ENCODE peak calls at places on chromosomes 6 and 20, in six cellular contexts. One of them, this sample, is unnamed.

GRCh38 chr20:48921883-48922867 is 664 bp downstream of the ARFGEF2 start:
- DNase-seq in WERI-Rb-1: peak; percentile 66
- DNase-seq in brain microvascular endothelial cell: no peak
- DNase-seq in GM23248: peak; percentile 77
- DNase-seq in fibroblast of lung: peak; percentile 53
- DNase-seq in endodermal cell: no peak
- DNase-seq in this sample: peak; percentile 62

GRCh38 chr6:145824344-145824743 is 9.7 kb upstream of the FBXO30 start:
- DNase-seq in WERI-Rb-1: no peak
- DNase-seq in brain microvascular endothelial cell: no peak
- DNase-seq in GM23248: no peak
- DNase-seq in fibroblast of lung: no peak
- DNase-seq in endodermal cell: no peak
- DNase-seq in this sample: no peak

GRCh38 chr6:54579011-54579410 is 267.6 kb upstream of the FAM83B start:
- DNase-seq in WERI-Rb-1: no peak
- DNase-seq in brain microvascular endothelial cell: no peak
- DNase-seq in GM23248: peak; percentile 18
- DNase-seq in fibroblast of lung: peak; percentile 46
- DNase-seq in endodermal cell: peak; percentile 50
- DNase-seq in this sample: no peak

GRCh38 chr20:60057123-60057865 is 99.1 kb downstream of the CDH26 start:
- DNase-seq in WERI-Rb-1: peak; percentile 72
- DNase-seq in brain microvascular endothelial cell: peak; percentile 65
- DNase-seq in GM23248: peak; percentile 79
- DNase-seq in fibroblast of lung: peak; percentile 45
- DNase-seq in endodermal cell: peak; percentile 93
- DNase-seq in this sample: peak; percentile 61

GRCh38 chr6:32967151-32968091 is 973 bp upstream of the BRD2 start:
- DNase-seq in WERI-Rb-1: peak; percentile 92
- DNase-seq in brain microvascular endothelial cell: no peak
- DNase-seq in GM23248: peak; percentile 58
- DNase-seq in fibroblast of lung: peak; percentile 49
- DNase-seq in endodermal cell: peak; percentile 80
- DNase-seq in this sample: peak; percentile 59

GRCh38 chr6:5192135-5192794 is 68.5 kb downstream of the LYRM4 start:
- DNase-seq in WERI-Rb-1: no peak
- DNase-seq in brain microvascular endothelial cell: no peak
- DNase-seq in GM23248: no peak
- DNase-seq in fibroblast of lung: no peak
- DNase-seq in endodermal cell: no peak
- DNase-seq in this sample: no peak

GRCh38 chr20:7332169-7332568 is 564.7 kb downstream of the BMP2 start:
- DNase-seq in WERI-Rb-1: no peak
- DNase-seq in brain microvascular endothelial cell: no peak
- DNase-seq in GM23248: no peak
- DNase-seq in fibroblast of lung: no peak
- DNase-seq in endodermal cell: no peak
- DNase-seq in this sample: no peak

GRCh38 chr20:58603656-58604184 is 47.4 kb upstream of the STX16 start:
- DNase-seq in WERI-Rb-1: no peak
- DNase-seq in brain microvascular endothelial cell: peak; percentile 20
- DNase-seq in GM23248: peak; percentile 61
- DNase-seq in fibroblast of lung: peak; percentile 83
- DNase-seq in endodermal cell: no peak
- DNase-seq in this sample: no peak

GRCh38 chr6:14848019-14848418 is 397.9 kb upstream of the JARID2 start:
- DNase-seq in WERI-Rb-1: no peak
- DNase-seq in brain microvascular endothelial cell: no peak
- DNase-seq in GM23248: peak; percentile 55
- DNase-seq in fibroblast of lung: peak; percentile 48
- DNase-seq in endodermal cell: no peak
- DNase-seq in this sample: peak; percentile 6

GRCh38 chr20:50789968-50790650 is 4.8 kb upstream of the BCAS4 start:
- DNase-seq in WERI-Rb-1: no peak
- DNase-seq in brain microvascular endothelial cell: no peak
- DNase-seq in GM23248: no peak
- DNase-seq in fibroblast of lung: no peak
- DNase-seq in endodermal cell: no peak
- DNase-seq in this sample: no peak

GRCh38 chr6:52598123-52598823 is 21.4 kb upstream of the TRAM2 start:
- DNase-seq in WERI-Rb-1: peak; percentile 95
- DNase-seq in brain microvascular endothelial cell: peak; percentile 85
- DNase-seq in GM23248: peak; percentile 93
- DNase-seq in fibroblast of lung: peak; percentile 82
- DNase-seq in endodermal cell: peak; percentile 95
- DNase-seq in this sample: peak; percentile 28

GRCh38 chr20:55830124-55830828 is 175.0 kb downstream of the CBLN4 start:
- DNase-seq in WERI-Rb-1: no peak
- DNase-seq in brain microvascular endothelial cell: no peak
- DNase-seq in GM23248: no peak
- DNase-seq in fibroblast of lung: no peak
- DNase-seq in endodermal cell: no peak
- DNase-seq in this sample: no peak

GRCh38 chr6:46876126-46876525 is 45.6 kb downstream of the ADGRF5 start:
- DNase-seq in WERI-Rb-1: no peak
- DNase-seq in brain microvascular endothelial cell: no peak
- DNase-seq in GM23248: peak; percentile 5
- DNase-seq in fibroblast of lung: peak; percentile 99
- DNase-seq in endodermal cell: peak; percentile 72
- DNase-seq in this sample: peak; percentile 99

GRCh38 chr6:138597336-138597735 is 98.0 kb upstream of the NHSL1 start:
- DNase-seq in WERI-Rb-1: no peak
- DNase-seq in brain microvascular endothelial cell: no peak
- DNase-seq in GM23248: no peak
- DNase-seq in fibroblast of lung: peak; percentile 81
- DNase-seq in endodermal cell: no peak
- DNase-seq in this sample: no peak

GRCh38 chr20:13099676-13100075 is 90.9 kb downstream of the SPTLC3 start:
- DNase-seq in WERI-Rb-1: no peak
- DNase-seq in brain microvascular endothelial cell: no peak
- DNase-seq in GM23248: no peak
- DNase-seq in fibroblast of lung: no peak
- DNase-seq in endodermal cell: no peak
- DNase-seq in this sample: peak; percentile 83

GRCh38 chr6:165729307-165729936 is 66.4 kb upstream of the PDE10A start:
- DNase-seq in WERI-Rb-1: peak; percentile 21
- DNase-seq in brain microvascular endothelial cell: peak; percentile 36
- DNase-seq in GM23248: peak; percentile 15
- DNase-seq in fibroblast of lung: no peak
- DNase-seq in endodermal cell: peak; percentile 83
- DNase-seq in this sample: peak; percentile 18

GRCh38 chr6:50816115-50816675 is 2.5 kb upstream of the TFAP2B start:
- DNase-seq in WERI-Rb-1: peak; percentile 90
- DNase-seq in brain microvascular endothelial cell: peak; percentile 60
- DNase-seq in GM23248: peak; percentile 80
- DNase-seq in fibroblast of lung: peak; percentile 36
- DNase-seq in endodermal cell: peak; percentile 87
- DNase-seq in this sample: peak; percentile 74

GRCh38 chr6:137339929-137340559 is 120.9 kb upstream of the IFNGR1 start:
- DNase-seq in WERI-Rb-1: no peak
- DNase-seq in brain microvascular endothelial cell: no peak
- DNase-seq in GM23248: peak; percentile 30
- DNase-seq in fibroblast of lung: peak; percentile 13
- DNase-seq in endodermal cell: no peak
- DNase-seq in this sample: peak; percentile 36
- H3K27me3 ChIP-seq in WERI-Rb-1: no peaks in the 10 kb centered on the region
- H3K27me3 ChIP-seq in brain microvascular endothelial cell: no peaks in the 10 kb centered on the region
- H3K27me3 ChIP-seq in GM23248: peaks cover 17% of the 10 kb centered on the region
- H3K27me3 ChIP-seq in fibroblast of lung: peaks cover 3% of the 10 kb centered on the region
- H3K27me3 ChIP-seq in endodermal cell: peaks cover 7% of the 10 kb centered on the region
- H3K27me3 ChIP-seq in this sample: peaks cover 6% of the 10 kb centered on the region

DNA sequence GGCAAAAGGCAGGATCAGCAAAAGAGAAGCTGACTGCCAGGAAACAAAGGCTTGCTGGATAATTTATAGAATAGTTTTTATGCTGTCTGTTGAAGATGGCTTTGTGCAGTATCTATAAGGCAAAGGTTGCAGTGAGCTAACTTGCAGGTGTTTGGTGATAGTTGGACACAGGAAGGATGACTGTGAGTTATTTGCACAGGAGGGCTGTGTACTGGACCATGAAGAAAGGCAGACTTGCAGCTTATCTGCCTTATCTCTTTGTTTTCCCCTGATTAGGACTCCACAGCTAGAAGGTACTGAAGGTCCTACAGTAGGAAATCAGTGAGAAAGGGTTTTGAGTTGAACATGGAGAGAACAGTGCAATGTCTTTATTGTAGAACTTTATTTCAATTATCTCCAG is 2.1 kb downstream of the BTN1A1 start:
- DNase-seq in WERI-Rb-1: peak; percentile 65
- DNase-seq in brain microvascular endothelial cell: no peak
- DNase-seq in GM23248: no peak
- DNase-seq in fibroblast of lung: no peak
- DNase-seq in endodermal cell: no peak
- DNase-seq in this sample: no peak
- H3K4me3 ChIP-seq in WERI-Rb-1: no peak overlapping the region
- H3K4me3 ChIP-seq in brain microvascular endothelial cell: no peak overlapping the region
- H3K4me3 ChIP-seq in GM23248: peak overlapping the region; percentile 60
- H3K4me3 ChIP-seq in fibroblast of lung: no peak overlapping the region
- H3K4me3 ChIP-seq in endodermal cell: peak overlapping the region; percentile 69
- H3K4me3 ChIP-seq in this sample: no peak overlapping the region

GRCh38 chr20:17647391-17648305 is 34.4 kb downstream of the RRBP1 start:
- DNase-seq in WERI-Rb-1: no peak
- DNase-seq in brain microvascular endothelial cell: no peak
- DNase-seq in GM23248: no peak
- DNase-seq in fibroblast of lung: no peak
- DNase-seq in endodermal cell: no peak
- DNase-seq in this sample: no peak
- H3K36me3 ChIP-seq in WERI-Rb-1: no peaks in the 10 kb centered on the region
- H3K36me3 ChIP-seq in brain microvascular endothelial cell: peaks cover 31% of the 10 kb centered on the region
- H3K36me3 ChIP-seq in GM23248: no peaks in the 10 kb centered on the region
- H3K36me3 ChIP-seq in fibroblast of lung: peaks cover 11% of the 10 kb centered on the region
- H3K36me3 ChIP-seq in endodermal cell: peaks cover 66% of the 10 kb centered on the region
- H3K36me3 ChIP-seq in this sample: peaks cover 9% of the 10 kb centered on the region

GRCh38 chr6:35017461-35018183 is 123.5 kb downstream of the TCP11 start:
- DNase-seq in WERI-Rb-1: no peak
- DNase-seq in brain microvascular endothelial cell: no peak
- DNase-seq in GM23248: peak; percentile 70
- DNase-seq in fibroblast of lung: no peak
- DNase-seq in endodermal cell: peak; percentile 42
- DNase-seq in this sample: no peak

GRCh38 chr6:35015996-35016395 is 125.1 kb downstream of the TCP11 start:
- DNase-seq in WERI-Rb-1: no peak
- DNase-seq in brain microvascular endothelial cell: no peak
- DNase-seq in GM23248: peak; percentile 56
- DNase-seq in fibroblast of lung: peak; percentile 20
- DNase-seq in endodermal cell: no peak
- DNase-seq in this sample: no peak

GRCh38 chr6:35018184-35018523 is 123.0 kb downstream of the TCP11 start:
- DNase-seq in WERI-Rb-1: no peak
- DNase-seq in brain microvascular endothelial cell: no peak
- DNase-seq in GM23248: no peak
- DNase-seq in fibroblast of lung: no peak
- DNase-seq in endodermal cell: no peak
- DNase-seq in this sample: no peak

GRCh38 chr6:35015476-35015875 is 125.7 kb downstream of the TCP11 start:
- DNase-seq in WERI-Rb-1: no peak
- DNase-seq in brain microvascular endothelial cell: no peak
- DNase-seq in GM23248: no peak
- DNase-seq in fibroblast of lung: no peak
- DNase-seq in endodermal cell: no peak
- DNase-seq in this sample: no peak

DNA sequence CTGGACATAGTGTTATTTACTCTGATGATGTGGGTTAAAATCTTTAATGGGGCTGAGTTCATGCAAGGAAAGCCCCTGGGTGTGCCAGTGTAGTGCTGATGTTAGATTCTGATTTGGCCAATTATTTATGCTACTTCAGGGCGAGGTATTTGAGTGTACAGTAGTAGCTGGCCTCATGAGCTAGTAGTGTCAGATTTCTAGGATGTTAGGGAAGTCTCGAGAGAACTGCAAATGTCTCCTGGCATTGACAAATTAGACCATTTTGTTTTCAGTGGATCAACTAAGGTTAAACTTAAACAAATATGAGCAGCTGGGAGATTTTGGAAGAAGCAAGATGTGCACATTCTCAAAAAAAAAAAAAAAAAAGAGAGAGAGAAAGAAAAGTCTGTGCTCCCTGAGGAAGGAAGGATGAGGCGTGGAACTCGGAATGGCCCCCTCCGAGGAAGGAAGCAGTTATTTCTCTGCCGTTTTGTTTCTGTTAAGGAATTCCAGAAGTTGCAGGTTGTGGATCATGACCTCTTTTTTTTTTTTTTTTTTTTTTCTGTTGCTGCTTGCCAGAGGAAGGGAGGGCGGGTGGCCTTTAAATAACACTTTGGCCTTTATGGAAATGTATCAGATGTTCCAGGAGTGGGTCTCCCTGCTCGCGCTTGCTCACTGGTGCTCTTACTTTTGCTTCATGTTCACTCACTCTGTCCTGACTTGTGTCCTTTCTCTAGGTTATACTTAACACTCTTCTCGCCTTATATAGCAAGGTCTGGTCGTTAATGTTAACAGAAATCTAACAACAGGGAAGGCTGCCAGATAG is 124.5 kb downstream of the TCP11 start:
- DNase-seq in WERI-Rb-1: no peak
- DNase-seq in brain microvascular endothelial cell: no peak
- DNase-seq in GM23248: peak; percentile 63
- DNase-seq in fibroblast of lung: peak; percentile 69
- DNase-seq in endodermal cell: peak; percentile 29
- DNase-seq in this sample: no peak
- H3K27me3 ChIP-seq in WERI-Rb-1: no peaks in the 10 kb centered on the region
- H3K27me3 ChIP-seq in brain microvascular endothelial cell: no peaks in the 10 kb centered on the region
- H3K27me3 ChIP-seq in GM23248: no peaks in the 10 kb centered on the region
- H3K27me3 ChIP-seq in fibroblast of lung: no peaks in the 10 kb centered on the region
- H3K27me3 ChIP-seq in endodermal cell: no peaks in the 10 kb centered on the region
- H3K27me3 ChIP-seq in this sample: no peaks in the 10 kb centered on the region

DNA sequence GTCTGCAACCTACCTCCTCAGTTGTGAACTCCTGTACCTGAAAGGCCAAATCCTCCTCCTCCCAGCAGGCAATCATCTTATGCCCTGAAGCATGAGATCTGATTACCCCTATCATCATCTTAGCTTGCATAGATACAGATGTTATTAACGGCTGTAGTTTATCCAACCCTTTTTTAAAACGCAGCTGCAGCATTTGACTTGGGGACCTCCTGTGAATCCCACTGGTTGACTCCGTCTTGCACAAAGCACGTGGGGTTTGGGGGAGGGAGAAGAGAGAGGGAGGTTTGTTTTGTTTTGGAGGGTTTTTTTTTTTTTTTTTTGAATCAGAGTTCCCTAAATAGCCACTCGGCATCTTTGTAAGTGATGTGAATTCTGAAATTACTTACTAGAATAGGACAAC is 5.8 kb upstream of the NR2E1 start:
- DNase-seq in WERI-Rb-1: no peak
- DNase-seq in brain microvascular endothelial cell: no peak
- DNase-seq in GM23248: no peak
- DNase-seq in fibroblast of lung: no peak
- DNase-seq in endodermal cell: no peak
- DNase-seq in this sample: no peak
- H3K4me3 ChIP-seq in WERI-Rb-1: no peak overlapping the region
- H3K4me3 ChIP-seq in brain microvascular endothelial cell: no peak overlapping the region
- H3K4me3 ChIP-seq in GM23248: no peak overlapping the region
- H3K4me3 ChIP-seq in fibroblast of lung: no peak overlapping the region
- H3K4me3 ChIP-seq in endodermal cell: no peak overlapping the region
- H3K4me3 ChIP-seq in this sample: no peak overlapping the region

This sample was measured in bronchial epithelial cell.